ENCODE peak calls at places on chromosomes 16 and 17, in five cellular contexts. I, C, X, S and Y are unnamed samples.

GRCh38 chr17:4969551-4970231 is 2.1 kb upstream of the SPAG7 start:
- DNase-seq in I (no peak), C (no peak), X (peak), S (no peak), Y (peak)

GRCh38 chr17:7740481-7741001 is 23.0 kb downstream of the DNAH2 start:
- DNase-seq in I (no peak), C (no peak), X (no peak), S (no peak), Y (no peak)

GRCh38 chr17:79529661-79530081 is 81.2 kb downstream of the RBFOX3 start:
- DNase-seq in I (no peak), C (no peak), X (no peak), S (no peak), Y (no peak)

GRCh38 chr17:2690165-2691068 is 21.1 kb downstream of the CLUH start:
- DNase-seq in I (no peak), C (no peak), X (no peak), S (peak), Y (no peak)

GRCh38 chr16:50570808-50571598 is 22.8 kb downstream of the NKD1 start:
- DNase-seq in I (no peak), C (no peak), X (no peak), S (no peak), Y (no peak)

GRCh38 chr17:35245196-35245486 is 2.3 kb downstream of the SLFN5 start:
- DNase-seq in I (peak), C (peak), X (peak), S (no peak), Y (peak)

GRCh38 chr17:37231882-37232281 is 143.9 kb upstream of the C17orf78 start:
- DNase-seq in I (no peak), C (no peak), X (no peak), S (no peak), Y (no peak)

GRCh38 chr16:916400-916799 is 54.4 kb downstream of the LMF1 start:
- DNase-seq in I (no peak), C (no peak), X (no peak), S (no peak), Y (no peak)

GRCh38 chr17:81428121-81428515 is 32.9 kb downstream of the BAHCC1 start:
- DNase-seq in I (no peak), C (no peak), X (no peak), S (no peak), Y (no peak)

GRCh38 chr17:81909966-81910839 is 996 bp downstream of the PCYT2 start:
- DNase-seq in I (no peak), C (no peak), X (no peak), S (no peak), Y (no peak)

GRCh38 chr17:77728022-77728671 is 230.4 kb upstream of the TNRC6C start:
- DNase-seq in I (no peak), C (no peak), X (peak), S (peak), Y (peak)

GRCh38 chr16:89422905-89423630 is 67.3 kb downstream of the ANKRD11 start:
- DNase-seq in I (no peak), C (no peak), X (peak), S (no peak), Y (peak)

GRCh38 chr17:35068249-35068648 is 4.7 kb upstream of the RFFL start:
- DNase-seq in I (no peak), C (no peak), X (no peak), S (no peak), Y (no peak)

GRCh38 chr16:56423584-56424403 is 1.6 kb downstream of the AMFR start:
- DNase-seq in I (no peak), C (no peak), X (peak), S (no peak), Y (peak)

GRCh38 chr17:81741049-81741593 is 29.0 kb downstream of the SLC25A10 start:
- DNase-seq in I (no peak), C (no peak), X (no peak), S (no peak), Y (no peak)

GRCh38 chr16:57262841-57263584 is 18.0 kb downstream of the ARL2BP start:
- DNase-seq in I (no peak), C (no peak), X (no peak), S (no peak), Y (no peak)

GRCh38 chr17:29131814-29132682 is 48.1 kb downstream of the MYO18A start:
- DNase-seq in I (peak), C (peak), X (peak), S (no peak), Y (peak)

GRCh38 chr16:50584033-50584722 is 36.0 kb downstream of the NKD1 start:
- DNase-seq in I (no peak), C (no peak), X (no peak), S (no peak), Y (no peak)

GRCh38 chr17:54982399-54982798 is 13.8 kb downstream of the STXBP4 start:
- DNase-seq in I (no peak), C (peak), X (peak), S (no peak), Y (peak)

GRCh38 chr17:1736348-1737281 is 6.1 kb upstream of the SERPINF2 start:
- DNase-seq in I (peak), C (peak), X (peak), S (peak), Y (peak)

DNA sequence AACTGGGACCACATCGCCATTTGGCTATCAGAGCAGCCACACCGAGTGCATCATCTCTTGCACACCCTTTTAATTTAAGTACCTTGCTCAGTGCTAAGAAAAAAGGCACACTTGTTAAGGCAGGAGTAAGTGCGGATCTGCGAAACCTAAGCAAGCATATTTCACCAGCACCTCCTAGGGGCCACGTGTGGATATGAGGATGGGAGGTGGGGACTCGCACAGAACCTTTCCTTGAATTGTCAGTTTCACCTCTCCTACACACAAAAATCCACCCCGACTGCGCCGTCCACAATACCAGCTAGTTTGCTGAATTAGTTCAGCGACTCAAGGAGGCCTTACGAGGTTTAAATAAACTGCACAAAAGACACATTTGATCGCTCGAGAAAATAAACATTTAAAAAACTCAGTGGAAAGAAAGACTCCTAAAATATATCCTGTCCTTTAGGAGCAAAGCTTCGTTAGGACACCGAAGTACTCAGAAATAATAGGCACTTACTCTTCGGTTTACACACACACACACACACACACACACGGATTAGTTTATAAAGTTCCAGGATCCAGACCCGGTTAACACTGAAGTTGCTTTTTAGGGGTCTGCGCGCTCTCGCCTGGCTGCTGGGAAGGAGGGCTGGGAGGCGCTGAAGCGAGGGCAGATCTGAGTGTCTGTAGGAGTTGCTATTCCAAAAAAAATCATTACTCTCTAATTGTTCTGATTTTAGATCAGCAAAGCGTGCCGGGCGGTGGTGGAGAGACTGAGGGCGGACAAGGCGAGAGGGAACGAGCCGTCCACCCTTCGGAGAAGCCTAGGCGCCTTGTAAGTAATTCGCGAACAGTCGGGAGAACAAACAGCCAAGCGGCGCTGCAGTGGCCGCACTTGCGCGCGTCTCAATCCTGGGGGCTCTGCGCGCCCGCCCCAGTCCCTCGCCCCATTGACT is 1.0 kb upstream of the KCNJ2 start:
- DNase-seq in I (peak), C (peak), X (peak), S (peak), Y (peak)
- TF ChIP-seq CTCF in I (peak), C (peak), X (peak), S (peak), Y (peak)

DNA sequence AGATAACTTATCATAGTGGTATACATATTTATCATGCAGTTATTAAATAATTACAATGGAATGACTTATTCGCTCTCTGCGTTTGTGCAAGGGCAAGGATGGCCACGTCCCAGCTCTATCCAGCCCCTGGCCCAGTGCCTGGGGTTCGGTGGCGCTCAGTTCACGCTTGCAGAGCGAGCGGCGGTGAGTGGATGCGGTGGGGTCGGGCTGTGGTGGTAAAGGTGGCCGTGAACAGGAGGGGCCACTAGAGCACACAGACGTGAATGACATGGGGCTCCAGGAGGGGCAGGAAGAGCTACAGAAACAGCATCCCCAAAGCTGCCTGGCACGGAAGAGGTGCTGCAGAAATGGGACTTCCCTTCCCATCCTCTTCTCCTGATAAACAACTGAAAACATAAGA is 28.4 kb downstream of the IRF8 start:
- DNase-seq in I (no peak), C (no peak), X (no peak), S (no peak), Y (no peak)
- H3K4me3 ChIP-seq in I (no peak), C (no peak), X (no peak), S (no peak), Y (no peak)

DNA sequence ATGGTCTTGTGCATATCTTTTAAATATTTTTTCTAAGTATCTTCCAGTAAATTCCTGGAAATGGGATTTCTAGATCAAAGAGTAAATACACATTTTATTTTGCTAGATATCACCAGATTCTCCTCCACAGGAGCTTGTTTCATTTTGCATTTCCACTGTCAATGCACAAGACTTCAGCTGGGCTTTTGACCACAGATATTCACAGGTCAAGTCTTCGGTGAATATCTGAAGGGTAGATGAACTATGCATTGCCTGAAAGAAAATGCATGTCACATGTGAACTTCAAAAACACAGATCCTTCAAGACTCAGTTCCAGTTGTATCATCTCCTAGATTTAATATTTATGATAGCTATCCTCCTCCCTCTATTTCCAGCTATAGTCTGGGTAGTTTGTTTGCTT is 963.6 kb upstream of the GOT2 start:
- DNase-seq in I (no peak), C (no peak), X (no peak), S (no peak), Y (peak)
- TF ChIP-seq CTCF in I (no peak), C (no peak), X (no peak), S (no peak), Y (no peak)

DNA sequence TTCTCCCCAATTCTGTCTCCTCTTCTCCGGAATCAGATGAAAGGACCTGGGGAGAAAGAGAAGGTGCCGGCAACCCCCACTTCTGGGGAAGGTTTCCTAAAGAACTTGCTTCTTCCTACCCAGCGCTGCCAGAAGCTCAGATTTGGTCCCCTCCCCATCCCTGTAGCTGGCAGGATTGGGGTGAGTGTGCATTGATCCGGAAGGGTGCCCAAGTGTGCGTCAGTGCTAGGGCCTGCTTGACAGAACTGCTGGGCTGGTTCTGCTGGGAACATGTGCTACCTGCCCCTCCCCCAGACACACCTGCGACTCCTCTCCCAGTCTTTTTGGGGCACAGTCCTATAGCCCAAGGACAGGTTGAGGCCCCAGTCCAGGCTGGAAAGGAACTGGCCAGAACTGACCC is 3.3 kb downstream of the ARL4D start:
- DNase-seq in I (no peak), C (no peak), X (no peak), S (no peak), Y (no peak)
- H3K4me3 ChIP-seq in I (no peak), C (peak), X (no peak), S (no peak), Y (no peak)

GRCh38 chr17:76251478-76252039 is 11.3 kb upstream of the RNF157 start:
- DNase-seq in I (no peak), C (no peak), X (peak), S (no peak), Y (no peak)

GRCh38 chr17:76250141-76250540 is 9.8 kb upstream of the RNF157 start:
- DNase-seq in I (no peak), C (no peak), X (no peak), S (no peak), Y (no peak)

GRCh38 chr17:76246080-76247066 is 6.1 kb upstream of the RNF157 start:
- DNase-seq in I (no peak), C (no peak), X (peak), S (no peak), Y (peak)

GRCh38 chr17:76247304-76247703 is 7.0 kb upstream of the RNF157 start:
- DNase-seq in I (no peak), C (no peak), X (no peak), S (no peak), Y (no peak)

DNA sequence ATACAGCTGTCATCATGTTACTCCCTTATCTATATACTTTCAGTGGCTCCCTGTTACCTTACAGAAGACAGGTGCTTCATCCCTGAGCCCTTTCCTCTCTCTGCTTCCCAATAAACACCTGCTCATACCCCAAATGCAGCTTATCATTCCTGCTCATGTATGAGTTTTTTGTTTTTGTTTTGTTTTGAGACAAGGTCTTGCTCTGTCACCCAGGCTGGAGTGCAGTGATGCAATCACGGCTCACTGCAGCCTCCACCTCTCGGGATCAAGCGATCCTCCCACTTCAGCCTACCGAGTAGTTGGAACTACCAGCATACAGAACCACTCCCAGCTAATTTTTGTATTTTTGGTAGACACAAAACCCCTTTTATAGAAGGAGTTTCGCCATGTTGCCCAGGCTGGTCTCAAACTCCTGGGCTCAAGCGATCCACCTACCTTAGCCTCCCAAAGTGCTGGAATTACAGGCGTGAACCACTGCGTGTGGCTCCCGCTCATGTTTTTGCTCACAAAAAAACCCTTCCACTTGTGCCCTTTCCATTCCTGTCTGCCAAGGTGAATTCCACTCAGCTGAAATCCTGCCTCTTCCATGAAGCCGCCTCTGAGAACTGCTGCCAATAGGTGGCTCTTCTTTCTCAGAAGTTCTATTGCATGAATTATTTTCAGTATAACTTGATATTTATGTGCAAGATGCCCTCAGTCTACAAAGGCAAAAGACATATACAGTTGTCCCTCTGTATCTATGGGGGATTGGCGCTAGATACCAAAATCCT is 7.9 kb upstream of the RNF157 start:
- DNase-seq in I (no peak), C (no peak), X (no peak), S (no peak), Y (peak)
- TF ChIP-seq CTCF in I (peak), C (peak), X (peak), S (no peak), Y (peak)

DNA sequence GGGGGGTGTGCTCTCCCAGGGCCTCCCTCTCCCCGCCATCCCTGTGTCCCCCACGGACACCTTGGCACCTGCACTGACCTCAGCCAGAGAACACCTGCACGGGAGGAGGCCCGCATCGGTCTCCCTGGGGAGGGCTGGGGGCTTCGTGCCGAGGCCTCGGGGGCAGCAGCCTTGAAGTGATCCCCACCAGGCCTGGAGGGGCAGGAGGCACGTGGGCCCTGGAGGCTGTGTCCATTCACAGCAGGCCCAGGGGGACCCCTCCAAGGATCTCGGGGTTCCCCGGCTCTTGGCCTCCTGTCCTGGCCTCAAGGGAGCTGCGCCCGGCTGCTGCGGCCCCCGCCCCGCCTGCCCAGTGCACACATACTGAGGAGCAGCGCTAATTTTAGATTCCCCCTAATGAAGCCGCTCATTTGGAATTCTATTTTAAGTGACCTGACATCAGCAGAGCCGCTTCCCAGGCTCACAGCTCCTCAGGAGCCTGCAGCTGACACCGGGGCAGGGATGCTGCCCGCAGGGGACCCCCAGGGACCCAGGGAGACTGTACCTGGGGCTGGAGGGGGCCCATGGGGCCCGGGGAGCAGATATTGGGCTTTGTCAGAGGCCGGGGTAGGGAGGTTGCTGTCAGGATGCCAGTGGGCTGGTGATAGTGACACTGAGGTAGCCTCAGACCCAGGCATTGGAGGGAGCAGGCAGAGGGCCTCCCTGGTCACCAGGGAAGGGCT is 14.9 kb downstream of the GSE1 start:
- DNase-seq in I (no peak), C (no peak), X (no peak), S (peak), Y (no peak)
- H3K4me3 ChIP-seq in I (no peak), C (no peak), X (no peak), S (peak), Y (no peak)